ENCODE peak calls at places on chromosomes 4 and X, in five cellular contexts. M is NCI-H1092, R is naive B cell, D is mammary epithelial cell, Y is nephron progenitor cell. K is an unnamed sample.

GRCh38 chr4:70000713-70001112 is 4.9 kb downstream of the STATH start:
- DNase-seq in M (no peak), R (no peak), D (no peak), Y (no peak), K (no peak)

GRCh38 chrX:150421816-150422215 is 58.7 kb downstream of the MAMLD1 start:
- DNase-seq in M (no peak), D (no peak), R (no peak), Y (no peak), K (no peak)

GRCh38 chrX:67780694-67781109 is 236.9 kb downstream of the AR start:
- DNase-seq in D (peak), M (peak), Y (no peak), R (no peak), K (peak)

GRCh38 chr4:39825090-39825489 is 127.2 kb downstream of the UBE2K start:
- DNase-seq in D (no peak), M (no peak), Y (no peak), R (no peak), K (no peak)

GRCh38 chrX:57964975-57965374 is 54.7 kb upstream of the ZXDA start:
- DNase-seq in R (no peak), M (no peak), Y (no peak), D (no peak), K (peak)

GRCh38 chrX:39928704-39929439 is 168.9 kb downstream of the BCOR start:
- DNase-seq in D (no peak), M (no peak), R (no peak), Y (no peak), K (peak)

GRCh38 chr4:105191621-105192210 is 45.0 kb downstream of the TET2 start:
- DNase-seq in M (no peak), Y (no peak), D (peak), R (no peak), K (peak)

GRCh38 chr4:83276299-83277040 is 8.1 kb downstream of the COQ2 start:
- DNase-seq in M (no peak), Y (no peak), R (peak), D (no peak), K (no peak)

GRCh38 chr4:140826701-140827027 is 70.5 kb upstream of the TBC1D9 start:
- DNase-seq in Y (no peak), D (no peak), R (no peak), M (no peak), K (no peak)

GRCh38 chrX:57900961-57901360 is 9.3 kb downstream of the ZXDA start:
- DNase-seq in D (no peak), M (no peak), R (no peak), Y (no peak), K (peak)

K was measured in PC-3.